ENCODE peak calls at places on chromosomes 11 and 22, in nine cellular contexts. One of them, this sample, is unnamed.

GRCh38 chr22:19943665-19944026 is 2.0 kb upstream of the TXNRD2 start:
- DNase-seq in Calu3: no peak
- DNase-seq in fibroblast of the aortic adventitia: peak
- DNase-seq in cardiac fibroblast: peak
- DNase-seq in fibroblast of lung: peak
- DNase-seq in AG10803: peak
- DNase-seq in upper lobe of left lung: no peak
- DNase-seq in tibial artery: no peak
- DNase-seq in uterus: no peak
- DNase-seq in this sample: peak

GRCh38 chr11:76320929-76321328 is 60.0 kb downstream of the THAP12 start:
- DNase-seq in Calu3: no peak
- DNase-seq in fibroblast of the aortic adventitia: no peak
- DNase-seq in cardiac fibroblast: no peak
- DNase-seq in fibroblast of lung: no peak
- DNase-seq in AG10803: no peak
- DNase-seq in upper lobe of left lung: no peak
- DNase-seq in tibial artery: no peak
- DNase-seq in uterus: no peak
- DNase-seq in this sample: no peak

GRCh38 chr22:49540084-49540483 is 287.6 kb downstream of the BRD1 start:
- DNase-seq in Calu3: no peak
- DNase-seq in fibroblast of the aortic adventitia: no peak
- DNase-seq in cardiac fibroblast: no peak
- DNase-seq in fibroblast of lung: no peak
- DNase-seq in AG10803: no peak
- DNase-seq in upper lobe of left lung: no peak
- DNase-seq in tibial artery: peak
- DNase-seq in uterus: no peak
- DNase-seq in this sample: no peak

GRCh38 chr11:134915212-134915611 is 503.2 kb upstream of the B3GAT1 start:
- DNase-seq in Calu3: no peak
- DNase-seq in fibroblast of the aortic adventitia: peak
- DNase-seq in cardiac fibroblast: peak
- DNase-seq in fibroblast of lung: peak
- DNase-seq in AG10803: no peak
- DNase-seq in upper lobe of left lung: peak
- DNase-seq in tibial artery: peak
- DNase-seq in uterus: peak
- DNase-seq in this sample: no peak

GRCh38 chr11:96012086-96012824 is 88.3 kb upstream of the MTMR2 start:
- DNase-seq in Calu3: peak
- DNase-seq in fibroblast of the aortic adventitia: peak
- DNase-seq in cardiac fibroblast: peak
- DNase-seq in fibroblast of lung: peak
- DNase-seq in AG10803: peak
- DNase-seq in upper lobe of left lung: no peak
- DNase-seq in tibial artery: no peak
- DNase-seq in uterus: peak
- DNase-seq in this sample: peak

GRCh38 chr22:38347944-38348750 is 30.9 kb upstream of the CSNK1E start:
- DNase-seq in Calu3: no peak
- DNase-seq in fibroblast of the aortic adventitia: no peak
- DNase-seq in cardiac fibroblast: no peak
- DNase-seq in fibroblast of lung: no peak
- DNase-seq in AG10803: peak
- DNase-seq in upper lobe of left lung: no peak
- DNase-seq in tibial artery: no peak
- DNase-seq in uterus: no peak
- DNase-seq in this sample: peak

GRCh38 chr11:73752903-73753302 is 8.0 kb downstream of the RAB6A start:
- DNase-seq in Calu3: no peak
- DNase-seq in fibroblast of the aortic adventitia: no peak
- DNase-seq in cardiac fibroblast: no peak
- DNase-seq in fibroblast of lung: peak
- DNase-seq in AG10803: no peak
- DNase-seq in upper lobe of left lung: no peak
- DNase-seq in tibial artery: no peak
- DNase-seq in uterus: no peak
- DNase-seq in this sample: no peak

GRCh38 chr11:19380375-19380774 is 139.6 kb upstream of the E2F8 start:
- DNase-seq in Calu3: peak
- DNase-seq in fibroblast of the aortic adventitia: peak
- DNase-seq in cardiac fibroblast: peak
- DNase-seq in fibroblast of lung: peak
- DNase-seq in AG10803: peak
- DNase-seq in upper lobe of left lung: no peak
- DNase-seq in tibial artery: no peak
- DNase-seq in uterus: no peak
- DNase-seq in this sample: no peak

GRCh38 chr11:30392221-30392784 is 69.4 kb downstream of the ARL14EP start:
- DNase-seq in Calu3: no peak
- DNase-seq in fibroblast of the aortic adventitia: no peak
- DNase-seq in cardiac fibroblast: peak
- DNase-seq in fibroblast of lung: peak
- DNase-seq in AG10803: no peak
- DNase-seq in upper lobe of left lung: no peak
- DNase-seq in tibial artery: no peak
- DNase-seq in uterus: no peak
- DNase-seq in this sample: no peak

GRCh38 chr11:45468265-45468856 is 182.2 kb upstream of the SYT13 start:
- DNase-seq in Calu3: no peak
- DNase-seq in fibroblast of the aortic adventitia: no peak
- DNase-seq in cardiac fibroblast: peak
- DNase-seq in fibroblast of lung: peak
- DNase-seq in AG10803: peak
- DNase-seq in upper lobe of left lung: no peak
- DNase-seq in tibial artery: no peak
- DNase-seq in uterus: no peak
- DNase-seq in this sample: no peak

GRCh38 chr22:23399367-23400285 is 180.5 kb downstream of the IGLL1 start:
- DNase-seq in Calu3: no peak
- DNase-seq in fibroblast of the aortic adventitia: no peak
- DNase-seq in cardiac fibroblast: no peak
- DNase-seq in fibroblast of lung: no peak
- DNase-seq in AG10803: no peak
- DNase-seq in upper lobe of left lung: peak
- DNase-seq in tibial artery: no peak
- DNase-seq in uterus: no peak
- DNase-seq in this sample: no peak

GRCh38 chr11:37110383-37110782 is 512.3 kb upstream of the RAG2 start:
- DNase-seq in Calu3: no peak
- DNase-seq in fibroblast of the aortic adventitia: no peak
- DNase-seq in cardiac fibroblast: peak
- DNase-seq in fibroblast of lung: no peak
- DNase-seq in AG10803: no peak
- DNase-seq in upper lobe of left lung: no peak
- DNase-seq in tibial artery: no peak
- DNase-seq in uterus: no peak
- DNase-seq in this sample: no peak

GRCh38 chr22:40853961-40854360 is 2.5 kb downstream of the ST13 start:
- DNase-seq in Calu3: no peak
- DNase-seq in fibroblast of the aortic adventitia: no peak
- DNase-seq in cardiac fibroblast: no peak
- DNase-seq in fibroblast of lung: peak
- DNase-seq in AG10803: peak
- DNase-seq in upper lobe of left lung: no peak
- DNase-seq in tibial artery: no peak
- DNase-seq in uterus: no peak
- DNase-seq in this sample: no peak

GRCh38 chr11:112902411-112903011 is 58.7 kb upstream of the NCAM1 start:
- DNase-seq in Calu3: no peak
- DNase-seq in fibroblast of the aortic adventitia: peak
- DNase-seq in cardiac fibroblast: no peak
- DNase-seq in fibroblast of lung: no peak
- DNase-seq in AG10803: no peak
- DNase-seq in upper lobe of left lung: no peak
- DNase-seq in tibial artery: no peak
- DNase-seq in uterus: peak
- DNase-seq in this sample: no peak

GRCh38 chr22:35353318-35353717 is 27.6 kb upstream of the HMOX1 start:
- DNase-seq in Calu3: no peak
- DNase-seq in fibroblast of the aortic adventitia: no peak
- DNase-seq in cardiac fibroblast: no peak
- DNase-seq in fibroblast of lung: no peak
- DNase-seq in AG10803: no peak
- DNase-seq in upper lobe of left lung: no peak
- DNase-seq in tibial artery: peak
- DNase-seq in uterus: no peak
- DNase-seq in this sample: no peak

GRCh38 chr22:35349704-35350538 is 31.0 kb upstream of the HMOX1 start:
- DNase-seq in Calu3: no peak
- DNase-seq in fibroblast of the aortic adventitia: peak
- DNase-seq in cardiac fibroblast: peak
- DNase-seq in fibroblast of lung: peak
- DNase-seq in AG10803: peak
- DNase-seq in upper lobe of left lung: peak
- DNase-seq in tibial artery: no peak
- DNase-seq in uterus: peak
- DNase-seq in this sample: no peak

GRCh38 chr22:35354068-35354467 is 26.8 kb upstream of the HMOX1 start:
- DNase-seq in Calu3: no peak
- DNase-seq in fibroblast of the aortic adventitia: no peak
- DNase-seq in cardiac fibroblast: no peak
- DNase-seq in fibroblast of lung: no peak
- DNase-seq in AG10803: no peak
- DNase-seq in upper lobe of left lung: no peak
- DNase-seq in tibial artery: no peak
- DNase-seq in uterus: no peak
- DNase-seq in this sample: no peak

GRCh38 chr22:35350539-35351503 is 30.1 kb upstream of the HMOX1 start:
- DNase-seq in Calu3: peak
- DNase-seq in fibroblast of the aortic adventitia: peak
- DNase-seq in cardiac fibroblast: peak
- DNase-seq in fibroblast of lung: peak
- DNase-seq in AG10803: peak
- DNase-seq in upper lobe of left lung: peak
- DNase-seq in tibial artery: peak
- DNase-seq in uterus: peak
- DNase-seq in this sample: peak

GRCh38 chr22:35352214-35353111 is 28.4 kb upstream of the HMOX1 start:
- DNase-seq in Calu3: peak
- DNase-seq in fibroblast of the aortic adventitia: no peak
- DNase-seq in cardiac fibroblast: no peak
- DNase-seq in fibroblast of lung: peak
- DNase-seq in AG10803: peak
- DNase-seq in upper lobe of left lung: peak
- DNase-seq in tibial artery: peak
- DNase-seq in uterus: peak
- DNase-seq in this sample: no peak
- TF ChIP-seq CTCF in Calu3: peak
- TF ChIP-seq CTCF in fibroblast of the aortic adventitia: no peak
- TF ChIP-seq CTCF in cardiac fibroblast: peak
- TF ChIP-seq CTCF in fibroblast of lung: no peak
- TF ChIP-seq CTCF in AG10803: peak
- TF ChIP-seq CTCF in upper lobe of left lung: peak
- TF ChIP-seq CTCF in tibial artery: peak
- TF ChIP-seq CTCF in uterus: no peak
- TF ChIP-seq CTCF in this sample: peak

GRCh38 chr11:64340671-64341335 is 799 bp downstream of the CCDC88B start:
- DNase-seq in Calu3: no peak
- DNase-seq in fibroblast of the aortic adventitia: no peak
- DNase-seq in cardiac fibroblast: no peak
- DNase-seq in fibroblast of lung: no peak
- DNase-seq in AG10803: no peak
- DNase-seq in upper lobe of left lung: peak
- DNase-seq in tibial artery: no peak
- DNase-seq in uterus: no peak
- DNase-seq in this sample: peak

GRCh38 chr11:64343740-64344133 is 3.7 kb downstream of the CCDC88B start:
- DNase-seq in Calu3: peak
- DNase-seq in fibroblast of the aortic adventitia: no peak
- DNase-seq in cardiac fibroblast: no peak
- DNase-seq in fibroblast of lung: no peak
- DNase-seq in AG10803: no peak
- DNase-seq in upper lobe of left lung: peak
- DNase-seq in tibial artery: no peak
- DNase-seq in uterus: no peak
- DNase-seq in this sample: peak

GRCh38 chr11:64341429-64341828 is 1.4 kb downstream of the CCDC88B start:
- DNase-seq in Calu3: no peak
- DNase-seq in fibroblast of the aortic adventitia: no peak
- DNase-seq in cardiac fibroblast: no peak
- DNase-seq in fibroblast of lung: no peak
- DNase-seq in AG10803: no peak
- DNase-seq in upper lobe of left lung: peak
- DNase-seq in tibial artery: no peak
- DNase-seq in uterus: no peak
- DNase-seq in this sample: no peak

GRCh38 chr11:64342869-64343739 is 3.1 kb downstream of the CCDC88B start:
- DNase-seq in Calu3: no peak
- DNase-seq in fibroblast of the aortic adventitia: no peak
- DNase-seq in cardiac fibroblast: no peak
- DNase-seq in fibroblast of lung: no peak
- DNase-seq in AG10803: no peak
- DNase-seq in upper lobe of left lung: peak
- DNase-seq in tibial artery: no peak
- DNase-seq in uterus: no peak
- DNase-seq in this sample: no peak

GRCh38 chr11:64341851-64342791 is 2.1 kb downstream of the CCDC88B start:
- DNase-seq in Calu3: peak
- DNase-seq in fibroblast of the aortic adventitia: peak
- DNase-seq in cardiac fibroblast: peak
- DNase-seq in fibroblast of lung: peak
- DNase-seq in AG10803: peak
- DNase-seq in upper lobe of left lung: peak
- DNase-seq in tibial artery: peak
- DNase-seq in uterus: peak
- DNase-seq in this sample: peak
- TF ChIP-seq CTCF in Calu3: peak
- TF ChIP-seq CTCF in fibroblast of the aortic adventitia: peak
- TF ChIP-seq CTCF in cardiac fibroblast: no peak
- TF ChIP-seq CTCF in fibroblast of lung: peak
- TF ChIP-seq CTCF in AG10803: peak
- TF ChIP-seq CTCF in upper lobe of left lung: peak
- TF ChIP-seq CTCF in tibial artery: peak
- TF ChIP-seq CTCF in uterus: peak
- TF ChIP-seq CTCF in this sample: no peak

GRCh38 chr22:17343766-17344165 is 25.5 kb upstream of the CECR2 start:
- DNase-seq in Calu3: no peak
- DNase-seq in fibroblast of the aortic adventitia: no peak
- DNase-seq in cardiac fibroblast: no peak
- DNase-seq in fibroblast of lung: no peak
- DNase-seq in AG10803: no peak
- DNase-seq in upper lobe of left lung: no peak
- DNase-seq in tibial artery: no peak
- DNase-seq in uterus: no peak
- DNase-seq in this sample: no peak
- TF ChIP-seq CTCF in Calu3: no peak
- TF ChIP-seq CTCF in fibroblast of the aortic adventitia: no peak
- TF ChIP-seq CTCF in cardiac fibroblast: no peak
- TF ChIP-seq CTCF in fibroblast of lung: no peak
- TF ChIP-seq CTCF in AG10803: no peak
- TF ChIP-seq CTCF in upper lobe of left lung: no peak
- TF ChIP-seq CTCF in tibial artery: no peak
- TF ChIP-seq CTCF in uterus: no peak
- TF ChIP-seq CTCF in this sample: no peak

DNA sequence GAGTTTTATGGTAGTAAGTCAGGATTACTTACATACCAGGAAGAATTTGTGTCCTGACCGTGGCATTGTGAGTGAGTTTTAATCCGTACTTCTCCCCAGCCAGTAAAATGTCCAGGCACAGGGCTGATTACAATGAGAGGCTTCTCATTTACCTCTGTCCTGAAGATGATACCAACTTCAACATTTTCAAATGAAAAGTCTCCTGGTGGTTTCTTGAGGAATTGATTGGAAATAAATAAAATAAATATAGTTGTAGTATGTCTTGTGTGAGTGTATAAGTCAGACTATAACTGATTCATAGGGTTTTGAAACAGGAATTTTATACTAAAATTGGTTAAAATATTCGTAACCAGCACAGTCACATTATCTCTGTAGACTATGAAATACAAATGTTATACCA is 382.5 kb downstream of the ETS1 start:
- DNase-seq in Calu3: no peak
- DNase-seq in fibroblast of the aortic adventitia: no peak
- DNase-seq in cardiac fibroblast: no peak
- DNase-seq in fibroblast of lung: no peak
- DNase-seq in AG10803: no peak
- DNase-seq in upper lobe of left lung: no peak
- DNase-seq in tibial artery: no peak
- DNase-seq in uterus: no peak
- DNase-seq in this sample: no peak
- TF ChIP-seq CTCF in Calu3: no peak
- TF ChIP-seq CTCF in fibroblast of the aortic adventitia: no peak
- TF ChIP-seq CTCF in cardiac fibroblast: peak
- TF ChIP-seq CTCF in fibroblast of lung: no peak
- TF ChIP-seq CTCF in AG10803: no peak
- TF ChIP-seq CTCF in upper lobe of left lung: no peak
- TF ChIP-seq CTCF in tibial artery: no peak
- TF ChIP-seq CTCF in uterus: no peak
- TF ChIP-seq CTCF in this sample: no peak